ENCODE peak calls at places on chromosomes 16 and 17, in nine cellular contexts. L is breast epithelium; T is heart left ventricle; W is A673; J is CD8-positive, alpha-beta T cell; N is right atrium auricular region; E is cardiac muscle cell; S is spleen; I is left ventricle myocardium inferior. D is an unnamed sample.

GRCh38 chr17:67993153-67993997 is 2.9 kb downstream of the C17orf58 start:
- DNase-seq in S (peak; percentile 95), L (peak; percentile 76), J (peak; percentile 57), E (peak; percentile 91), T (peak; percentile 87), I (peak; percentile 87), W (peak; percentile 91), N (peak; percentile 70), D (no peak)

GRCh38 chr16:55340445-55340844 is 16.4 kb downstream of the IRX6 start:
- DNase-seq in T (no peak), I (no peak), E (no peak), W (no peak), N (no peak), J (no peak), S (no peak), L (no peak), D (no peak)

GRCh38 chr17:33651631-33652030 is 358.5 kb upstream of the ASIC2 start:
- DNase-seq in S (no peak), N (no peak), I (no peak), W (peak; percentile 1), J (no peak), T (no peak), E (no peak), L (no peak), D (no peak)

GRCh38 chr16:10168258-10168657 is 14.0 kb downstream of the GRIN2A start:
- DNase-seq in I (no peak), J (no peak), T (no peak), E (no peak), L (no peak), S (no peak), W (no peak), N (no peak), D (no peak)

GRCh38 chr17:33481652-33482051 is 188.6 kb upstream of the ASIC2 start:
- DNase-seq in S (no peak), L (no peak), W (no peak), N (no peak), E (no peak), I (no peak), J (no peak), T (no peak), D (no peak)

GRCh38 chr17:41920580-41920955 is 1.8 kb upstream of the ACLY start:
- DNase-seq in W (no peak), T (no peak), I (no peak), J (no peak), L (no peak), S (no peak), N (no peak), E (no peak), D (no peak)

GRCh38 chr17:9750488-9750887 is 40.9 kb downstream of the DHRS7C start:
- DNase-seq in L (no peak), N (no peak), I (no peak), T (no peak), E (no peak), J (no peak), W (no peak), S (no peak), D (no peak)

GRCh38 chr16:67546091-67546501 is 16.2 kb upstream of the CTCF start:
- DNase-seq in J (no peak), N (no peak), I (no peak), E (no peak), S (peak; percentile 74), W (no peak), T (no peak), L (no peak), D (no peak)

GRCh38 chr17:16935786-16936185 is 36.1 kb downstream of the TNFRSF13B start:
- DNase-seq in E (no peak), I (peak; percentile 7), S (peak; percentile 38), L (peak; percentile 46), J (no peak), N (no peak), T (no peak), W (no peak), D (no peak)

DNA sequence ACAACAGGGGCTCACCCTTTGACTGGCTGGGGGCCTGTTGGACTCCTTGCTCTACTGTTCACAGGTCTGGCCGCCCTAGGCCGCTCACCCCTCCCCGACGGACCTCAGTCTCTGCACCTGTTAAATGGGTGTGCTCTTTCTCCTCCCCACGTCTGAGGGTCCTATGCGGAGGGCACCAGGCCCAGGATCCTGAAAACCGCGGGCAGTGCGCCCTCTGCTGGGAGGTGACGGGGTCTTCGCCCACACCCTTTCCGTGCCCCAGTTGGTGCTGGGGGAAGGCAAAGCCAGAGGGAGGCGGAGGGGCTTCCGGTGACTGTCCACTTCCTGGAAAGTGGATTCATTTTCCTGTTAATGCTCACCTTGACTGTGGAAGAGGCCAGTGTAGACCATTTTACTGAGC is 1010.9 kb downstream of the KCNJ18 start:
- DNase-seq in E (no peak), L (no peak), N (no peak), J (no peak), W (no peak), S (no peak), T (no peak), I (no peak), D (no peak)
- TF ChIP-seq CTCF in E (no peak), L (no peak), N (no peak), J (no peak), W (no peak), S (no peak), T (no peak), I (no peak), D (no peak)

GRCh38 chr17:2180768-2181167 is 122.8 kb downstream of the SMG6 start:
- DNase-seq in N (no peak), L (no peak), W (no peak), T (no peak), I (no peak), J (no peak), E (no peak), S (no peak), D (no peak)
- H3K36me3 ChIP-seq in N (no peaks in the 10 kb centered on the region), L (no peaks in the 10 kb centered on the region), W (no peaks in the 10 kb centered on the region), T (peaks cover 7% of the 10 kb centered on the region), I (peaks cover 5% of the 10 kb centered on the region), J (peaks cover 21% of the 10 kb centered on the region), E (no peaks in the 10 kb centered on the region), S (peaks cover 79% of the 10 kb centered on the region), D (no peaks in the 10 kb centered on the region)

GRCh38 chr17:27490391-27490790 is 34.1 kb downstream of the KSR1 start:
- DNase-seq in I (no peak), S (no peak), N (no peak), L (no peak), E (no peak), T (no peak), W (peak; percentile 73), J (no peak), D (no peak)
- H3K27me3 ChIP-seq in I (no peaks in the 10 kb centered on the region), S (no peaks in the 10 kb centered on the region), N (no peaks in the 10 kb centered on the region), L (no peaks in the 10 kb centered on the region), E (no peaks in the 10 kb centered on the region), T (no peaks in the 10 kb centered on the region), W (no peaks in the 10 kb centered on the region), J (no peaks in the 10 kb centered on the region), D (no peaks in the 10 kb centered on the region)

DNA sequence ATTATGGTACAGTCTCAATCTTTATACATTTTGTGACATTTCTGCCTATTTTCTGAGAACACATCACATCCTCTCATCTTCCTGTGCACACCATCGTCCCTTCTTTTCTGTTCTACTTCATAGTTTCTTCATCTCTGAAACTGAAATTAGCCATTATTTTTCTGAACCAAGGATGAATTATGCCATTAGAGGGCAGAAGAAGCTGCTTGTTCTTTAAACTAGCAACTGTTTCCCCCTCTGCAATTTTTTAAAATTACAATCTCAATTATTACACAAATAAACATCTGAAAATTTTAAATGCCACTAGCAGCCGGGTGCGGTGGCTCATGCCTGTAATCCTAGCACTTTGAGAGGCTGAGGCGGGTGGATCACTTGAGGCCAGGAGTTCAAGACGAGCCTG is 41.3 kb downstream of the RBBP6 start:
- DNase-seq in E (peak; percentile 55), T (no peak), L (no peak), J (no peak), S (no peak), I (no peak), W (peak; percentile 18), N (no peak), D (no peak)
- TF ChIP-seq CTCF in E (peak; percentile 54), T (no peak), L (no peak), J (no peak), S (no peak), I (peak; percentile 53), W (peak; percentile 50), N (peak; percentile 23), D (peak; percentile 29)

GRCh38 chr17:63709110-63709509 is 9.2 kb upstream of the LIMD2 start:
- DNase-seq in W (no peak), S (no peak), T (no peak), I (no peak), E (no peak), N (no peak), J (no peak), L (no peak), D (no peak)
- H3K36me3 ChIP-seq in W (peaks cover 31% of the 10 kb centered on the region), S (peaks cover 92% of the 10 kb centered on the region), T (peaks cover 90% of the 10 kb centered on the region), I (peaks cover 87% of the 10 kb centered on the region), E (peaks cover 23% of the 10 kb centered on the region), N (peaks cover 58% of the 10 kb centered on the region), J (no peaks in the 10 kb centered on the region), L (peaks cover 4% of the 10 kb centered on the region), D (peaks cover 3% of the 10 kb centered on the region)

GRCh38 chr17:40612510-40613244 is 34.9 kb downstream of the SMARCE1 start:
- DNase-seq in T (no peak), L (no peak), J (peak; percentile 64), N (no peak), S (no peak), E (no peak), I (no peak), W (no peak), D (no peak)

GRCh38 chr17:40607641-40608040 is 40.0 kb downstream of the SMARCE1 start:
- DNase-seq in N (no peak), J (no peak), L (no peak), W (no peak), S (no peak), I (no peak), T (no peak), E (no peak), D (no peak)

GRCh38 chr17:40611840-40612509 is 35.6 kb downstream of the SMARCE1 start:
- DNase-seq in N (no peak), T (no peak), E (peak; percentile 15), L (no peak), J (no peak), I (no peak), S (no peak), W (no peak), D (no peak)

GRCh38 chr17:40608061-40608581 is 39.5 kb downstream of the SMARCE1 start:
- DNase-seq in L (no peak), N (no peak), J (no peak), W (no peak), E (no peak), T (no peak), I (no peak), S (no peak), D (no peak)

DNA sequence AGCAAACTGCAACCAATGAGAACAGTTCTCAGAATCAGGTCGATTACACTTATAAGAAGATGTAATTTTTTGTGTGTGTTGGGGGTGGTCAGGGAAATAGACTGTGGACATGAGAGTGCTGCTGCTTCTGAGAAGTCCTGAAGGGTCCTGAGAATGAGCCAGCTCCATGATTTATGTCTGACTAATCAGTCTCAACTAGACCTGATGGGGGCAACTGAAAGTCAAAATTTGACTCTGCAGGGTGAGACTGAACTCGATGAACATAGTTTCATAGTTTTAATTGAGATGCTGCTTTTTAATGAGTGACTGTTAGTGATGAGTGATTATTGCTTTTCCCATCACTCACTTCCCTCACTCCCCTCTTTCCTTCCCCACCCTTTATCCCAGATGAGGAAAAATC is 37.3 kb downstream of the SMARCE1 start:
- DNase-seq in T (no peak), I (no peak), W (no peak), N (no peak), J (no peak), L (no peak), S (no peak), E (no peak), D (no peak)
- H3K27me3 ChIP-seq in T (peaks cover 11% of the 10 kb centered on the region), I (peaks cover 27% of the 10 kb centered on the region), W (no peaks in the 10 kb centered on the region), N (no peaks in the 10 kb centered on the region), J (no peaks in the 10 kb centered on the region), L (no peaks in the 10 kb centered on the region), S (no peaks in the 10 kb centered on the region), E (no peaks in the 10 kb centered on the region), D (peaks cover 7% of the 10 kb centered on the region)

GRCh38 chr16:17206712-17207111 is 264.0 kb downstream of the XYLT1 start:
- DNase-seq in L (no peak), I (no peak), T (no peak), N (no peak), J (no peak), W (no peak), E (no peak), S (no peak), D (no peak)
- TF ChIP-seq CTCF in L (no peak), I (no peak), T (no peak), N (no peak), J (no peak), W (no peak), E (no peak), S (no peak), D (no peak)